ENCODE peak calls at places on chromosome 1, in five cellular contexts. K, F, P, N and A are unnamed samples.

GRCh38 chr1:44500181-44501021 is 95.3 kb downstream of the RNF220 start:
- DNase-seq in K (no peak), F (no peak), P (no peak), N (peak; percentile 55), A (no peak)

GRCh38 chr1:6183520-6183989 is 3.4 kb upstream of the CHD5 start:
- DNase-seq in K (no peak), F (no peak), P (no peak), N (no peak), A (no peak)

GRCh38 chr1:74689800-74690696 is 16.5 kb upstream of the ERICH3 start:
- DNase-seq in K (peak; percentile 18), F (no peak), P (no peak), N (peak; percentile 70), A (no peak)

GRCh38 chr1:221241592-221241991 is 362.3 kb downstream of the HLX start:
- DNase-seq in K (no peak), F (no peak), P (no peak), N (no peak), A (no peak)

GRCh38 chr1:7449750-7450149 is 321.3 kb upstream of the VAMP3 start:
- DNase-seq in K (no peak), F (no peak), P (no peak), N (no peak), A (no peak)

GRCh38 chr1:155960081-155960745 is 18.1 kb downstream of the ARHGEF2 start:
- DNase-seq in K (no peak), F (no peak), P (no peak), N (no peak), A (no peak)

GRCh38 chr1:172352435-172352834 is 68.0 kb upstream of the C1orf105 start:
- DNase-seq in K (no peak), F (no peak), P (no peak), N (no peak), A (no peak)

GRCh38 chr1:201676061-201676644 is 137.2 kb downstream of the NAV1 start:
- DNase-seq in K (no peak), F (no peak), P (no peak), N (no peak), A (no peak)

GRCh38 chr1:204263240-204263848 is 49.6 kb upstream of the GOLT1A start:
- DNase-seq in K (no peak), F (no peak), P (no peak), N (no peak), A (no peak)

GRCh38 chr1:219413523-219413922 is 199.4 kb downstream of the ZC3H11B start:
- DNase-seq in K (no peak), F (no peak), P (no peak), N (no peak), A (no peak)

GRCh38 chr1:242449211-242449610 is 75.3 kb downstream of the PLD5 start:
- DNase-seq in K (no peak), F (no peak), P (no peak), N (no peak), A (no peak)

GRCh38 chr1:29674625-29675326 is 438.5 kb downstream of the PTPRU start:
- DNase-seq in K (no peak), F (no peak), P (peak; percentile 43), N (no peak), A (peak; percentile 45)
- TF ChIP-seq CTCF in K (no peak), F (no peak), P (no peak), N (no peak), A (no peak)

GRCh38 chr1:105137543-105138444 is 1388.1 kb downstream of the AMY1C start:
- DNase-seq in K (peak; percentile 18), F (no peak), P (no peak), N (peak; percentile 62), A (no peak)
- TF ChIP-seq CTCF in K (peak; percentile 46), F (no peak), P (no peak), N (no peak), A (peak; percentile 69)

GRCh38 chr1:160945079-160945478 is 9.5 kb downstream of the ITLN2 start:
- DNase-seq in K (peak; percentile 2), F (no peak), P (no peak), N (no peak), A (no peak)

GRCh38 chr1:160942926-160943325 is 11.7 kb downstream of the ITLN2 start:
- DNase-seq in K (no peak), F (no peak), P (no peak), N (no peak), A (no peak)
- TF ChIP-seq CTCF in K (no peak), F (no peak), P (no peak), N (no peak), A (peak; percentile 28)

DNA sequence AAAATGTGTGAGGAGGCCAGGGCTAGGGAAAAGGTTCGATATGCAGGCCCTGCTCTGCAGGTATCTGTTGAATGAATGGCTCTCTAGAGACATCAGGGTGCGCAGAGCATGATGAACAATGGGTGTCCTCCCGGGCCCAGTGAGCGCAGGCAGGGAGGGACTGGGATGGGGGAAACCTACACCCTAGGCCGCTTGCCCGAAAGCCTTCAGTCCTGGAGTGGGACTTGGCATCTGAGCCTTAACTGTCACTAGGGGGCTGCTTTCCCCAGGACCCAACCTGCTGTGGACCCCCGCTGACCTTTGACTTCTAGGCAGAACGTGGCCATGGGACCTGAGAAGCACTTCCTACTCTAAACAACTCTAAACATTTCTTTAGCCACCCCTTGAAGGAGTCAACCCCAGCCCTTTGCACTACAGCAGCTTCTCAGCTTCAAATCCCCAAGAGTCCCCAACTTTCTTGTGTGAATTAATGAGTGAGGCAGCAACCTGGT is 444 bp upstream of the MAP3K6 start:
- DNase-seq in K (no peak), F (no peak), P (no peak), N (no peak), A (no peak)
- TF ChIP-seq CTCF in K (no peak), F (no peak), P (no peak), N (no peak), A (no peak)

DNA sequence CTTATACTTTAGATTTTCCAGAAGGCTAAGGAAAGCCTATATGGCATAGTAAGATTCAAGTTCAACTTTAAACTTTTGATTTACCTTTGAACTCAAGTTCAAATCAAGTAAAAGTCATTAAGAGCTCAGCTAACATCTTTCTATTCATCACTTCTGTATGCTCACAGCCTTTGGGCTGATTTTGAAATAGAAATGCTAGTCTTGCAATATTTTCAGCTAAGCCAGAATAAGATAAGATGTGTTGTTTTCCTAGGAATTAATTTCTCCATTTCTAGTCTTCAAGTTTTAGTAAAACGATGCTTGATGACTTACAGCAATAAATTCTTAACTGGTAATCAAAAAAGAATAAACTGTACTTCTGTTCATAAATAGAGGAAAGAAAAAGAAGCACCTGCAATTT is 35.6 kb downstream of the ATP1B1 start:
- DNase-seq in K (no peak), F (no peak), P (no peak), N (no peak), A (no peak)
- TF ChIP-seq CTCF in K (no peak), F (no peak), P (no peak), N (no peak), A (no peak)